ENCODE peak calls at places on chromosomes 13 and 19, in ten cellular contexts. Z, O, D, X, I, S, H, Q, E and A are unnamed samples. For H3K9me3, the result is how much of the 10 kb centered on the place peaks cover.

GRCh38 chr13:43346427-43346826 is 323.0 kb downstream of the DNAJC15 start:
- DNase-seq in Z (no peak), O (no peak), D (no peak), X (no peak), I (no peak), S (no peak), H (no peak), Q (no peak), E (no peak), A (no peak)

GRCh38 chr13:41782086-41782485 is 178.8 kb downstream of the VWA8 start:
- DNase-seq in Z (no peak), O (no peak), D (no peak), X (no peak), I (no peak), S (no peak), H (no peak), Q (peak), E (no peak), A (no peak)

GRCh38 chr19:7637374-7638256 is 705 bp downstream of the STXBP2 start:
- DNase-seq in Z (no peak), O (peak), D (no peak), X (no peak), I (no peak), S (no peak), H (peak), Q (no peak), E (peak), A (no peak)

GRCh38 chr13:40813662-40814454 is 24.4 kb downstream of the SLC25A15 start:
- DNase-seq in Z (no peak), O (no peak), D (no peak), X (no peak), I (no peak), S (no peak), H (no peak), Q (no peak), E (peak), A (peak)

GRCh38 chr19:54549224-54549623 is 24.4 kb upstream of the LILRA2 start:
- DNase-seq in Z (no peak), O (no peak), D (no peak), X (no peak), I (no peak), S (no peak), H (no peak), Q (no peak), E (no peak), A (no peak)

GRCh38 chr13:67632590-67632989 is 402.5 kb upstream of the PCDH9 start:
- DNase-seq in Z (no peak), O (no peak), D (no peak), X (no peak), I (no peak), S (no peak), H (no peak), Q (no peak), E (no peak), A (peak)

GRCh38 chr13:75357576-75358295 is 124.2 kb downstream of the TBC1D4 start:
- DNase-seq in Z (no peak), O (no peak), D (peak), X (no peak), I (peak), S (no peak), H (no peak), Q (peak), E (peak), A (peak)

GRCh38 chr19:8080832-8081231 is 28.3 kb downstream of the CCL25 start:
- DNase-seq in Z (no peak), O (no peak), D (no peak), X (no peak), I (peak), S (no peak), H (no peak), Q (no peak), E (no peak), A (no peak)

GRCh38 chr13:51380269-51380668 is 40.8 kb downstream of the SERPINE3 start:
- DNase-seq in Z (no peak), O (no peak), D (no peak), X (no peak), I (no peak), S (no peak), H (no peak), Q (no peak), E (no peak), A (no peak)

GRCh38 chr19:18013621-18014111 is 5.7 kb downstream of the ARRDC2 start:
- DNase-seq in Z (no peak), O (no peak), D (no peak), X (peak), I (no peak), S (no peak), H (no peak), Q (no peak), E (no peak), A (no peak)

GRCh38 chr19:47280183-47280797 is 5.6 kb downstream of the INAFM1 start:
- DNase-seq in Z (peak), O (no peak), D (peak), X (no peak), I (peak), S (no peak), H (no peak), Q (no peak), E (peak), A (peak)

GRCh38 chr19:53892981-53893325 is 11.0 kb downstream of the PRKCG start:
- DNase-seq in Z (no peak), O (no peak), D (no peak), X (no peak), I (no peak), S (no peak), H (no peak), Q (no peak), E (no peak), A (no peak)

GRCh38 chr19:1315470-1316166 is 29.9 kb downstream of the EFNA2 start:
- DNase-seq in Z (no peak), O (no peak), D (no peak), X (peak), I (no peak), S (peak), H (peak), Q (no peak), E (peak), A (peak)

DNA sequence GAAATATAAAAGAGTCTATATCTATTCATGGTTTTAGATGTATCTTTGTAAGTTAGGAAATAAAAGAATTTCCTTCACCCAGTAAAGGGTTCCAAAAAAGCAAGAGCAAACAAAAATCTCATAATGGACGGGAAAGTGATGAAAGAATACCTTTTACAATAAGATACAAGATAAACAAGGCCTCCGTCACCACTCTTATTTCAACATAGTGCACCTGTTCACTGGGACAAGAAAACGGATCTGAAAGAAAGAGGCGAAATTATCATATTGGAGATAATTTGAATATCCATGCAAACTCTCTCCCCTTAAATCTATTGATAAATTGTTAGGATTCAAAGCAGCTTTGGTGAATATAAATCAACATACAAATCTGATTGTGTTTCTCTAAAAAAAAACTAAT is 877 bp upstream of the NLRP11 start:
- DNase-seq in Z (no peak), O (no peak), D (no peak), X (no peak), I (no peak), S (no peak), H (no peak), Q (no peak), E (no peak), A (no peak)
- H3K9me3 ChIP-seq in Z (under half), O (under half), D (under half), X (under half), I (under half), S (under half), H (under half), Q (under half), E (under half), A (under half)

DNA sequence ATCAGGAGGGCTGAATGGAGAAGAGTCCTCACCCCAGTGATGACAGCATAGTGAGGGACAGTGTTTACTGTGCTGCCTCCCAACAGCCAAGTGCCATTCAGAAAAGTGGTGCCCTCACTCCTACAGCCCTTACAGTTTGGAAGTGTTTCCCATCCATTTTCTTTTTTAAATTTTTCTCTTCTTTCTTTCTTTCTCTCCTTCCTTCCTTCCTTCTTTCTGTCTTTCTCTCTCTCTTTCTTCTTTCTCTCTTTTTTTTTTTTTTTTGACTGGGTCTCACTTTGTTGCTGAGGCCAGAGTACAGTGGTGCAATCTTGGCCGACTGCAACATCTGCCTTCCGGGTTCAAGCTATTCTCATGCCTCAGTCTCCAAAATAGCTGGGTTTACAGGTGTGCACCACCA is 755.3 kb downstream of the UQCRFS1 start:
- DNase-seq in Z (no peak), O (no peak), D (no peak), X (no peak), I (no peak), S (no peak), H (no peak), Q (no peak), E (no peak), A (no peak)
- H3K9me3 ChIP-seq in Z (under half), O (under half), D (under half), X (under half), I (under half), S (under half), H (under half), Q (under half), E (under half), A (under half)

DNA sequence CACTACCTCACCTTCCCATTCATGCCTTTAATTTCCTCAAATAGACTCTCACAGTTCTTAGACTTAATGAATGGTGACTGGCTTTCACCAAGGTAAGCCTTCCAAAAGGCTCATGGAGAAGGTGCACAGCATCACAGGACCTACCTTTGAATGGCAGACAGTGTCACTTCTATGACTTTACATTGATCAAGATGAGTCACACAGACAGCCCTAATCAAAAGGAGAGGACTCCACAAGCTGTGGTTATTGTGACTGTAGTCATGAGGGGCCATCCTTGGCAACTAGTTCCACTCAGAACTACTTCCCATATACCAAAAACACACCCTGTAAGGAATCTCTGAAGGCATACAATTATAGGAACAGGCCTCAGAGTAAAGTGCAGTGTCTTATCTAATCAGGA is 5.9 kb downstream of the LGALS16 start:
- DNase-seq in Z (no peak), O (no peak), D (no peak), X (no peak), I (no peak), S (no peak), H (no peak), Q (no peak), E (no peak), A (no peak)
- H3K9me3 ChIP-seq in Z (under half), O (under half), D (under half), X (under half), I (under half), S (under half), H (under half), Q (under half), E (under half), A (under half)

GRCh38 chr13:46562581-46562980 is 9.6 kb downstream of the LRCH1 start:
- DNase-seq in Z (no peak), O (no peak), D (no peak), X (no peak), I (no peak), S (no peak), H (no peak), Q (no peak), E (no peak), A (no peak)

GRCh38 chr13:46561691-46562090 is 8.7 kb downstream of the LRCH1 start:
- DNase-seq in Z (no peak), O (no peak), D (no peak), X (no peak), I (no peak), S (no peak), H (no peak), Q (no peak), E (no peak), A (no peak)

GRCh38 chr13:46565808-46566750 is 13.1 kb downstream of the LRCH1 start:
- DNase-seq in Z (no peak), O (no peak), D (no peak), X (no peak), I (no peak), S (no peak), H (no peak), Q (no peak), E (no peak), A (no peak)

GRCh38 chr13:46559272-46559805 is 6.4 kb downstream of the LRCH1 start:
- DNase-seq in Z (no peak), O (no peak), D (no peak), X (no peak), I (no peak), S (no peak), H (no peak), Q (no peak), E (no peak), A (no peak)

DNA sequence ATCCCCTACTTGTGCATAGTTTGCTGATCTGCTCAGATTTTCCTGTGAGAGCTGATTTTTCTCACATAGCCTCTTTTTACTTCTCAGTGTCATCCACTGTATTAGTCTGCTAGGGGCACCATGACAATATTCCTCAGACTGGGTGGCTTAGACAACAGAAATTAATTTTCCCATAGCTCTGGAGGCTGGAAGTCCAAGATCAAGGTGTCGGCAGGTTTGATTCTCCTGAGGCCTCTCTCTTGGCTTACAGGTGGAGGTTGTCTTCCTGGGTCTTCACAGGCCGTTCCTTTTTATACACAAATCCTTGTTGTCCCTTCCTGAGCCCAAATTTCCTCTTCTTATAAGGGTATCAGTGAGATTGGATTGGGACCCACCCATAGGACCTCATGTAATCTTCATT is 9.2 kb downstream of the LRCH1 start:
- DNase-seq in Z (no peak), O (no peak), D (no peak), X (no peak), I (no peak), S (no peak), H (no peak), Q (no peak), E (no peak), A (no peak)
- H3K9me3 ChIP-seq in Z (under half), O (under half), D (under half), X (under half), I (under half), S (under half), H (under half), Q (under half), E (under half), A (under half)

DNA sequence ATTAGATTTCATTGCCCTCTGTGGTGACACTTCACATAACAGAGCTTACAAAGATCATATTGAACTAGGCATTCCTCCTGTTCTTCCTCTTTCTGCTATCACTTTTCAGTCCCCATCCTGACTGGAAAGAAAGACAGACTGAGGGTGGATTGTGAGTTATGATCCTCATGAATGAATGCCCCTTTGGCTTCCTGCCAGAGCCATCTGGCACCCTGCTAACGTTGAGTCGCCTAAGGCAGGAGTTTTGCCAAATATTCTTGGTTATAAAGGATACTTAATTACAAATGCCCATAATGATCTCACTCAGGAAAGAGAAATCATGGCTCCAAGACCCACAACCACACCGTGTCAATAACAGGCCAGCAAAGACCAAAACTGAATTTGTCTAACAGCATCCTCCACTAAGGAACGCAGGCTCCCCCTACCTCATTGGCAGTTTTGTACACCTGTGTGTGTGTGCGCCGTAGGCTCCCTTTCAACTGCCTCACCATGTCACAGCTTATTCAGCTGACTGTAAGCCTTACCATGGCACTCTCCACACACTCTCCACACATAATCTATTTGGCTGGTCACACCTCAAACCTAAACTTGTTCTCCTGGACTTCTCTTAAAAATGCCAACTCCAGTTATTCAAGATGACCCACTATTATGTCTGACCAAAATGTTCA is 15.5 kb downstream of the ZNF211 start:
- DNase-seq in Z (no peak), O (no peak), D (no peak), X (no peak), I (no peak), S (no peak), H (no peak), Q (no peak), E (peak), A (no peak)
- H3K9me3 ChIP-seq in Z (under half), O (under half), D (half or more), X (under half), I (under half), S (under half), H (under half), Q (under half), E (under half), A (under half)

GRCh38 chr19:11872624-11873023 is 15.0 kb upstream of the ZNF69 start:
- DNase-seq in Z (no peak), O (no peak), D (no peak), X (no peak), I (no peak), S (no peak), H (no peak), Q (no peak), E (no peak), A (no peak)
- H3K9me3 ChIP-seq in Z (under half), O (under half), D (half or more), X (under half), I (under half), S (under half), H (under half), Q (under half), E (under half), A (half or more)

DNA sequence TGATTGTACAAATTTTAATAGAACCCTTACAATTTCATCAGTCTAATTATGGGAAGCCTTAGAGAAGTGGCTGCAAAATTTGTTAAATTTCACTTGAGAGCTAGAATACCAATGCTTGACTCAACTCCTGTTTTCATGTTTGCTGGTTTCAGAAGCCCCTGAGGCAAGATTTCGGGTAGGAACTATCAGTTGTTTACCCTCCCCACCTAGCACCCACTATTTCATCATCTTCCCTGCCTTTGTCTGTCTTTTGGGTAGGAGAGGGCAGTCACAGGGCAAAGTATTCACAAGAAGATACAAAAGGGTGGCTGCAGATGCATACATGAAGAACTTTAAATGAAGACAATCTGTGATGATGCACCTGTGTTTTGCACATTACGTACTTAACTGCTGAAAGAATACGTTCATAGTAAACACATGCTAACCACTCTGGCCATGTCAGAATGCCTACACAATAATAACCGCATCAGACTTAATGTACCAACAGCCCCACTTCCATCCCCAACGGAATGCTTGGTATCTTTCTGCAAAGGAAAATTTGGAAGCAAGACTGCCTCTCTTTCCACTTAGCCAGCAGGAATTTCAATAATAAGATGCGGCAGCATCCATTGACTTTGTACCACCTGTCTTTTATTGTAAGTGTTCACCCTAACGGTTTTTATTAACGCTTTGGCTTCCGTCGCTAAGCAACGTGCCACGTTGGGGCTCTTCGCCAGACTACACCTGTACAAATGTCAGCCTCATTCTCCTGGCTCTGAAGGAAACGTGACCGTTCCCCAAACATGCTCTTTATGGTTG is 30.4 kb downstream of the TPT1 start:
- DNase-seq in Z (no peak), O (no peak), D (no peak), X (no peak), I (no peak), S (no peak), H (no peak), Q (no peak), E (no peak), A (no peak)
- H3K9me3 ChIP-seq in Z (under half), O (under half), D (under half), X (under half), I (under half), S (under half), H (under half), Q (under half), E (under half), A (under half)